ENCODE peak calls at places on chromosomes 12 and 14, in four cellular contexts. One of them, this sample, is unnamed.

GRCh38 chr12:95351745-95352144 is 122.2 kb upstream of the METAP2 start:
- DNase-seq in MCF 10A: no peak
- DNase-seq in left colon: no peak
- DNase-seq in HEK293T: no peak
- DNase-seq in this sample: no peak

GRCh38 chr12:87597114-87597513 is 432.1 kb downstream of the C12orf50 start:
- DNase-seq in MCF 10A: no peak
- DNase-seq in left colon: no peak
- DNase-seq in HEK293T: no peak
- DNase-seq in this sample: no peak

GRCh38 chr12:120668797-120669054 is 18.2 kb upstream of the MLEC start:
- DNase-seq in MCF 10A: no peak
- DNase-seq in left colon: no peak
- DNase-seq in HEK293T: no peak
- DNase-seq in this sample: no peak

GRCh38 chr14:88013750-88014349 is 8.9 kb downstream of the GPR65 start:
- DNase-seq in MCF 10A: peak
- DNase-seq in left colon: peak
- DNase-seq in HEK293T: peak
- DNase-seq in this sample: no peak

GRCh38 chr14:106831322-106831720 is 1304.9 kb downstream of the TMEM121 start:
- DNase-seq in MCF 10A: no peak
- DNase-seq in left colon: no peak
- DNase-seq in HEK293T: no peak
- DNase-seq in this sample: peak

GRCh38 chr12:1047898-1048660 is 57.1 kb downstream of the ERC1 start:
- DNase-seq in MCF 10A: no peak
- DNase-seq in left colon: no peak
- DNase-seq in HEK293T: no peak
- DNase-seq in this sample: no peak

GRCh38 chr12:66140726-66141125 is 10.2 kb upstream of the LLPH start:
- DNase-seq in MCF 10A: no peak
- DNase-seq in left colon: no peak
- DNase-seq in HEK293T: no peak
- DNase-seq in this sample: no peak

GRCh38 chr12:114777052-114777451 is 93.1 kb upstream of the TBX3 start:
- DNase-seq in MCF 10A: peak
- DNase-seq in left colon: no peak
- DNase-seq in HEK293T: no peak
- DNase-seq in this sample: no peak

GRCh38 chr12:49900371-49900770 is 3.3 kb downstream of the FAIM2 start:
- DNase-seq in MCF 10A: no peak
- DNase-seq in left colon: no peak
- DNase-seq in HEK293T: no peak
- DNase-seq in this sample: no peak

GRCh38 chr12:76124456-76124855 is 40.0 kb upstream of the NAP1L1 start:
- DNase-seq in MCF 10A: no peak
- DNase-seq in left colon: no peak
- DNase-seq in HEK293T: no peak
- DNase-seq in this sample: no peak

GRCh38 chr12:19186722-19187661 is 57.5 kb downstream of the PLEKHA5 start:
- DNase-seq in MCF 10A: peak
- DNase-seq in left colon: no peak
- DNase-seq in HEK293T: peak
- DNase-seq in this sample: peak

GRCh38 chr12:132925597-132926416 is 30.3 kb downstream of the ZNF605 start:
- DNase-seq in MCF 10A: peak
- DNase-seq in left colon: no peak
- DNase-seq in HEK293T: no peak
- DNase-seq in this sample: no peak

GRCh38 chr14:50541159-50541567 is 8.8 kb upstream of the MAP4K5 start:
- DNase-seq in MCF 10A: no peak
- DNase-seq in left colon: no peak
- DNase-seq in HEK293T: no peak
- DNase-seq in this sample: no peak

GRCh38 chr14:65961004-65961403 is 525.2 kb upstream of the CCDC196 start:
- DNase-seq in MCF 10A: peak
- DNase-seq in left colon: no peak
- DNase-seq in HEK293T: peak
- DNase-seq in this sample: peak

GRCh38 chr12:104219908-104220404 is 4.4 kb downstream of the TXNRD1 start:
- DNase-seq in MCF 10A: peak
- DNase-seq in left colon: peak
- DNase-seq in HEK293T: peak
- DNase-seq in this sample: no peak

GRCh38 chr12:89671469-89671868 is 37.2 kb downstream of the ATP2B1 start:
- DNase-seq in MCF 10A: peak
- DNase-seq in left colon: no peak
- DNase-seq in HEK293T: no peak
- DNase-seq in this sample: no peak

This sample was measured in GM13976.